ENCODE peak calls at places on chromosomes 3 and 15, in six cellular contexts. V, X, P, N, H and S are unnamed samples.
A peak's percentile ranks its signal among the peaks of the same experiment; 100 is the strongest.

GRCh38 chr15:81196576-81197254 is at the start of gene IL16:
- DNase-seq in V (no peak), P (no peak), N (no peak), X (no peak), H (no peak), S (peak; percentile 50)

GRCh38 chr3:126540342-126540849 is 16.4 kb downstream of the CHST13 start:
- DNase-seq in H (no peak), V (peak; percentile 76), P (no peak), X (peak; percentile 48), N (peak; percentile 11), S (peak; percentile 54)

GRCh38 chr3:64088408-64089136 is 65.3 kb upstream of the PSMD6 start:
- DNase-seq in N (no peak), H (no peak), X (no peak), P (no peak), V (no peak), S (no peak)

GRCh38 chr15:62816342-62817059 is 226.0 kb upstream of the TPM1 start:
- DNase-seq in N (no peak), P (no peak), H (no peak), V (no peak), X (no peak), S (no peak)

GRCh38 chr3:159458010-159458409 is 530.6 kb upstream of the IL12A start:
- DNase-seq in V (no peak), X (no peak), N (peak; percentile 58), H (no peak), P (no peak), S (no peak)

GRCh38 chr3:136151219-136151618 is 44.9 kb downstream of the MSL2 start:
- DNase-seq in N (no peak), X (no peak), P (no peak), V (no peak), H (no peak), S (no peak)

GRCh38 chr15:63939531-63940130 is 105.9 kb upstream of the HERC1 start:
- DNase-seq in H (peak; percentile 88), N (peak; percentile 98), X (no peak), V (no peak), P (no peak), S (no peak)

GRCh38 chr3:4508048-4508981 is 15.2 kb downstream of the ITPR1 start:
- DNase-seq in V (no peak), P (peak; percentile 50), X (no peak), N (no peak), H (no peak), S (no peak)

GRCh38 chr3:15205934-15206661 is at the start of gene CAPN7:
- DNase-seq in H (peak; percentile 85), P (peak; percentile 98), V (peak; percentile 85), X (peak; percentile 96), N (peak; percentile 98), S (peak; percentile 99)

GRCh38 chr3:179973931-179974361 is 62.8 kb downstream of the PEX5L start:
- DNase-seq in P (no peak), N (no peak), H (no peak), X (no peak), V (no peak), S (no peak)

GRCh38 chr3:195889843-195890407 is 18.4 kb downstream of the TNK2 start:
- DNase-seq in V (no peak), H (no peak), P (no peak), X (no peak), N (no peak), S (no peak)
- TF ChIP-seq CTCF in V (no peak), H (no peak), P (peak; percentile 30), X (no peak), N (no peak), S (no peak)

GRCh38 chr3:17742837-17743659 is 617 bp upstream of the TBC1D5 start:
- DNase-seq in P (peak; percentile 97), N (peak; percentile 99), X (no peak), V (no peak), H (no peak), S (no peak)

GRCh38 chr3:17742092-17742836 is at the start of gene TBC1D5:
- DNase-seq in P (peak; percentile 82), H (peak; percentile 94), X (peak; percentile 96), V (peak; percentile 96), N (peak; percentile 77), S (peak; percentile 99)

GRCh38 chr3:17738921-17739320 is 3.5 kb downstream of the TBC1D5 start:
- DNase-seq in N (no peak), P (no peak), V (no peak), H (no peak), X (no peak), S (no peak)

GRCh38 chr3:17741621-17742091 is 775 bp downstream of the TBC1D5 start:
- DNase-seq in X (no peak), P (peak; percentile 26), H (peak; percentile 87), N (no peak), V (no peak), S (no peak)

DNA sequence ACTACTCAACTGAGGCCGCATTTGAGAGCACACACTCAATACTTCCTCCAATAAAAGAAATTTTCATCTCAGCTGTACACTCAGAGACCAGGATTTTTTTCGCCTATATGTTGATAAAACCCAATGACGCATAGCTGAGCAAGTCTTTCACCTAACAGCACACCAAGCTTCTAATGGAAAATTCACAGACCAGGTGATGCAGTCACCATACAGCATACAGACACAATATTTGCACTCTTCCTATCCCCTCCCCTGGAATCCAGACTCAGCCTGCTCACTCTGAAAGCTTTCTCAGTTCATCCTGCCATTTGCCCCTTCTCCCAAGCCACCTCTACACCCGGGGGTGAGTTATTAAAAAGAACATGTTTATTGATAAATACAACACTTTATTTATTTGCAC is 1.7 kb downstream of the TBC1D5 start:
- DNase-seq in X (no peak), P (peak; percentile 35), N (peak; percentile 33), H (peak; percentile 92), V (no peak), S (no peak)
- TF ChIP-seq POLR2A in X (no peak), P (peak; percentile 47), N (no peak), H (peak; percentile 86), V (no peak), S (peak; percentile 16)

GRCh38 chr15:73722425-73722824 is 30.7 kb downstream of the INSYN1 start:
- DNase-seq in X (no peak), V (no peak), N (no peak), H (no peak), P (no peak), S (no peak)
- TF ChIP-seq POLR2AphosphoS5 in X (no peak), V (no peak), N (no peak), H (no peak), P (no peak), S (no peak)

GRCh38 chr15:57505056-57505713 is 86.5 kb upstream of the MYZAP start:
- DNase-seq in P (no peak), V (no peak), N (peak; percentile 45), H (peak; percentile 19), X (no peak), S (no peak)

GRCh38 chr15:57504599-57504940 is 87.1 kb upstream of the MYZAP start:
- DNase-seq in P (no peak), V (no peak), N (no peak), H (no peak), X (no peak), S (no peak)

GRCh38 chr15:57502116-57502515 is 89.6 kb upstream of the MYZAP start:
- DNase-seq in N (peak; percentile 89), V (no peak), H (no peak), P (no peak), X (no peak), S (no peak)

GRCh38 chr15:57503911-57504598 is 87.6 kb upstream of the MYZAP start:
- DNase-seq in P (no peak), H (no peak), N (peak; percentile 85), V (no peak), X (no peak), S (no peak)

DNA sequence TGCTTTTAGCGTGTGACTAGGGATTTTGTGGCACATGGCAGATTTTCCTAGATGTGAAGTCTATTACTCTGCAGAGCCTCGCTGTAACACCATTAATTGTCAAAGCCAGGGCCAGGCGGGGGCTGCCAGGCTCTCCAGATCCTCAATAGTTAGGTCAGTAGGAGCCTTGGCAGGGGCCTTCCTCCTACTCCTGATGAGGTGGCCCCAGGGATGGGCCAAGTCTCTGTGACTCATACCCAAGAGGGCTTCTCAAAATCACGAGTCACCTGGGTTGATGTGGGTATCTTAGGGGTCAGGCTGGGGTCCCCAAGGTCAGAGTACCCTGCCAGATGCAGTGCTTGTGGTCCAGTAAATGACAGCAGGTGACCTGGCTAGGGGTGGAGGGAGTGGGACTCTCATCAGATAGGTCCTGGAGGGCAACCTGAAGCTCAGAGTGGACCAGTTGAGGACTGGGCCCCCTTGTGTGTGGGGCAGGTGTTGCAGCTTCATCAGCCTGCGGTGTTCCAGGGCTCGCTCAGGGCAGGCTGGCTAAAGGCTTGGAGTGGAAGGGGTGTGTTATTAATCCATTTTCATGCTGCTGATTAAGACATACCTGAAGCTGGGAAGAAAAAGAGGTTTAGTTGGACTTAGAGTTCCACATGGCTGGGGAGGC is 88.5 kb upstream of the MYZAP start:
- DNase-seq in N (no peak), P (peak; percentile 61), X (no peak), V (no peak), H (peak; percentile 25), S (no peak)
- TF ChIP-seq CTCF in N (peak; percentile 12), P (peak; percentile 57), X (no peak), V (peak; percentile 10), H (peak; percentile 54), S (no peak)

GRCh38 chr3:194134757-194135515 is 1.0 kb upstream of the HES1 start:
- DNase-seq in N (peak; percentile 99), X (peak; percentile 95), P (peak; percentile 76), H (peak; percentile 93), V (peak; percentile 88), S (peak; percentile 96)
- TF ChIP-seq POLR2A in N (peak; percentile 27), X (no peak), P (peak; percentile 69), H (no peak), V (no peak), S (no peak)

DNA sequence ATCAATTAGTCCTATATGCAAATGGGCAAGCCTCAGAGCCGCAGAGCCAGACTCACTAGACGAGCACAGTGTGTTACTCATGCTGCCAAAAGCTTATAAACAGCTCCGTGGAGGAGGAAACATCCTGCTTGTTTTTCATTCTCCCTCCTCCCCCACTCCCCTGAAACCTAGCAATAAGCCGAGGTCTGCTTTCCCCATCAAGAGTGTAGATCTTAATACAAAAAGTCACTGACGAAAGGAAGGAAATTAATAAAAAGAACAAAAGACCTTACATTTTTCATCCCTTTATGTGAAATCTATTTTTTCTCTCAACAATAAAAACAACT is 88.5 kb downstream of the XXYLT1 start:
- DNase-seq in N (peak; percentile 96), H (no peak), V (no peak), X (peak; percentile 35), P (no peak), S (no peak)
- TF ChIP-seq POLR2AphosphoS5 in N (no peak), H (no peak), V (no peak), X (no peak), P (no peak), S (no peak)

DNA sequence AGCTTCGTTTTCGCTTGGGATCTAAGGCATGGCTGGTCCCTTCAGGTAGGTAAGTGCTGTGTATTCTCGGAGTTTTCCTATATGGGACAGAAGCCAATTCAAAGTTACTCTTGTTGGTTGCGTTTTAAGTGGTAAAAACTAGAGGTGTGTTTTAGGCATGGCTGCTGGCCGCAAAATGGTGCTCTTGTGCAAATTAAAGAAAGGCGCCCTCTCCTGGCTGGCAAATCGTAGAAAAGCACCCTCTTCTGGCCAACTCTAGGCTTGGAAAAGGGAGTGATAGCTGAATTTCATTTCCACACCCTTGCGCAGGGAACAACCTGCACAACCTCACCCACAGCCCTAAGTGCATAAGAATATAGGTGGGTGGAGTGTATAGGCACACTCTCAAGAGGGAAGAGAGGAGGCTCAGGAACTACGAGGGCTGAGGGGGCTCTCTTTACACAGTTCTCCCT is 23.5 kb downstream of the DRD3 start:
- DNase-seq in V (peak; percentile 34), X (no peak), P (peak; percentile 27), N (peak; percentile 41), H (peak; percentile 21), S (no peak)
- TF ChIP-seq CTCF in V (peak; percentile 99), X (no peak), P (peak; percentile 98), N (peak; percentile 66), H (peak; percentile 42), S (peak; percentile 55)